ENCODE peak calls at places on chromosomes 6 and 20, in ten cellular contexts. G, U, N, Y, B, W, L, D, Z and I are unnamed samples.

GRCh38 chr6:492816-493414 is 101.4 kb downstream of the IRF4 start:
- DNase-seq in G (no peak), U (no peak), N (no peak), Y (no peak), B (no peak), W (no peak), L (no peak), D (no peak), Z (no peak), I (no peak)

GRCh38 chr6:79420054-79420453 is 117.2 kb downstream of the LCA5 start:
- DNase-seq in G (no peak), U (no peak), N (no peak), Y (no peak), B (no peak), W (no peak), L (peak), D (no peak), Z (no peak), I (no peak)

GRCh38 chr6:36514554-36515456 is 32.5 kb downstream of the STK38 start:
- DNase-seq in G (no peak), U (no peak), N (no peak), Y (no peak), B (no peak), W (no peak), L (no peak), D (no peak), Z (no peak), I (no peak)

GRCh38 chr20:62366370-62367135 is 559 bp downstream of the LAMA5 start:
- DNase-seq in G (no peak), U (no peak), N (no peak), Y (no peak), B (no peak), W (peak), L (no peak), D (no peak), Z (peak), I (no peak)

GRCh38 chr6:24147453-24148153 is 21.6 kb downstream of the NRSN1 start:
- DNase-seq in G (no peak), U (no peak), N (no peak), Y (no peak), B (no peak), W (no peak), L (no peak), D (no peak), Z (no peak), I (no peak)

GRCh38 chr6:26034901-26035300 is 52.3 kb upstream of the HFE start:
- DNase-seq in G (no peak), U (no peak), N (no peak), Y (no peak), B (no peak), W (no peak), L (no peak), D (no peak), Z (no peak), I (no peak)

GRCh38 chr6:114362957-114363356 is 20.1 kb upstream of the HS3ST5 start:
- DNase-seq in G (no peak), U (no peak), N (no peak), Y (no peak), B (no peak), W (peak), L (no peak), D (no peak), Z (no peak), I (no peak)

GRCh38 chr20:56986931-56987720 is 279.3 kb downstream of the BMP7 start:
- DNase-seq in G (no peak), U (no peak), N (no peak), Y (no peak), B (no peak), W (no peak), L (peak), D (no peak), Z (no peak), I (no peak)

GRCh38 chr20:9617940-9618339 is 103.5 kb downstream of the LAMP5 start:
- DNase-seq in G (peak), U (peak), N (peak), Y (peak), B (no peak), W (peak), L (peak), D (peak), Z (no peak), I (peak)

GRCh38 chr6:22146581-22147468 is 150.0 kb downstream of the PRL start:
- DNase-seq in G (no peak), U (no peak), N (no peak), Y (no peak), B (no peak), W (no peak), L (no peak), D (peak), Z (no peak), I (peak)

GRCh38 chr6:163554663-163555062 is 140.1 kb downstream of the QKI start:
- DNase-seq in G (no peak), U (peak), N (peak), Y (peak), B (no peak), W (peak), L (peak), D (peak), Z (peak), I (peak)

GRCh38 chr6:6684365-6684833 is 95.9 kb downstream of the LY86 start:
- DNase-seq in G (no peak), U (no peak), N (no peak), Y (no peak), B (no peak), W (no peak), L (no peak), D (no peak), Z (no peak), I (peak)

GRCh38 chr6:6685249-6685667 is 96.7 kb downstream of the LY86 start:
- DNase-seq in G (no peak), U (no peak), N (no peak), Y (no peak), B (no peak), W (no peak), L (no peak), D (no peak), Z (no peak), I (peak)

GRCh38 chr6:6682225-6682624 is 93.7 kb downstream of the LY86 start:
- DNase-seq in G (no peak), U (no peak), N (no peak), Y (no peak), B (no peak), W (no peak), L (no peak), D (no peak), Z (no peak), I (no peak)

GRCh38 chr6:6686176-6686575 is 97.7 kb downstream of the LY86 start:
- DNase-seq in G (no peak), U (no peak), N (no peak), Y (no peak), B (no peak), W (no peak), L (no peak), D (no peak), Z (no peak), I (no peak)

DNA sequence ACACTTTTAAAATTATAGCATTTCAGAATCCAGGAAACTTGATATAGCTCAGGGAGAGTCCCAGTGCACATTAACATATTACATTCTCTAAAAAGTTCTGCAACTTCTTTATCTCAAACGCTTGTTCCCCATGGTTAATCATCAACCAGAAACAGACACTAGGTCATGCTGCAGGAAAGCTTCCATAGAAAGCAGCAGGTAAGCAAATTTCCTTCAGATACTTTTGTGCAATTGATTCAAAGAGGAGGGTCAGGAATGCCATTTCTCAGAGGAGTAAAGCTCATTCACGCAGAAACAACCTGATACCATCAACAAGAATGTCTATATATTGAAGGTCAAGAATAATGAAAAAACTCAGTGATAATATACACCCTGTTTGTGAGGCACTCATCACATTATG is 95.4 kb downstream of the LY86 start:
- DNase-seq in G (no peak), U (no peak), N (no peak), Y (no peak), B (no peak), W (no peak), L (no peak), D (no peak), Z (no peak), I (no peak)
- H3K4me3 ChIP-seq in G (no peak), U (no peak), N (no peak), Y (no peak), B (no peak), W (no peak), L (no peak), D (no peak), Z (no peak), I (peak)

GRCh38 chr6:17012421-17013225 is 89.2 kb upstream of the STMND1 start:
- DNase-seq in G (no peak), U (peak), N (peak), Y (peak), B (no peak), W (peak), L (peak), D (peak), Z (no peak), I (no peak)
- TF ChIP-seq CTCF in G (no peak), U (peak), N (peak), Y (peak), B (no peak), W (peak), L (peak), D (peak), Z (peak), I (no peak)

DNA sequence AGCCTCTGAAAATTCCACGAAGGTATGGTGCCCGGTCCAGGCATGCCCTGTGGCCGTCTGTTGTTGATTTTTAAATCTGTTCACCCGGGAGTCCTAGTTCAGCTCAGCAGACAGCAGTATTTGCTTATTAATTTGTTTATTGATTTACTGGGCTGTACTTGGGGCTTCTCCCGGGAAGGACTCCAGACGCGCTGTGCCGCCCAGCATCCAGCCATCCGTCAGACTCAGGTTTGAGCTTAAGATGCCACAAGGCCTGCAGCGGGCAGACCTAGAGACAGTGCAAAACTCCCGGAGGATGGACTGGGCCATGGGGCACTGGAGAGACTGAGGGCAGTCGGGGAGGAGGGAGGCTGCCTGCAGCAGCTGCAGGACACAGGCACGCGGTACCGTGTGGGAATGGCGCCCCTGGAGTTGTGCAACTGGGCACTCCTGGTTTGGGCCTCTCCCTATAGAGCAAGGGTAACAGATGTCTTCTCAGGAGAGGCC is 17.3 kb upstream of the CCDC167 start:
- DNase-seq in G (no peak), U (no peak), N (no peak), Y (no peak), B (no peak), W (no peak), L (no peak), D (no peak), Z (no peak), I (peak)
- H3K4me3 ChIP-seq in G (no peak), U (no peak), N (no peak), Y (no peak), B (no peak), W (no peak), L (no peak), D (no peak), Z (no peak), I (peak)

DNA sequence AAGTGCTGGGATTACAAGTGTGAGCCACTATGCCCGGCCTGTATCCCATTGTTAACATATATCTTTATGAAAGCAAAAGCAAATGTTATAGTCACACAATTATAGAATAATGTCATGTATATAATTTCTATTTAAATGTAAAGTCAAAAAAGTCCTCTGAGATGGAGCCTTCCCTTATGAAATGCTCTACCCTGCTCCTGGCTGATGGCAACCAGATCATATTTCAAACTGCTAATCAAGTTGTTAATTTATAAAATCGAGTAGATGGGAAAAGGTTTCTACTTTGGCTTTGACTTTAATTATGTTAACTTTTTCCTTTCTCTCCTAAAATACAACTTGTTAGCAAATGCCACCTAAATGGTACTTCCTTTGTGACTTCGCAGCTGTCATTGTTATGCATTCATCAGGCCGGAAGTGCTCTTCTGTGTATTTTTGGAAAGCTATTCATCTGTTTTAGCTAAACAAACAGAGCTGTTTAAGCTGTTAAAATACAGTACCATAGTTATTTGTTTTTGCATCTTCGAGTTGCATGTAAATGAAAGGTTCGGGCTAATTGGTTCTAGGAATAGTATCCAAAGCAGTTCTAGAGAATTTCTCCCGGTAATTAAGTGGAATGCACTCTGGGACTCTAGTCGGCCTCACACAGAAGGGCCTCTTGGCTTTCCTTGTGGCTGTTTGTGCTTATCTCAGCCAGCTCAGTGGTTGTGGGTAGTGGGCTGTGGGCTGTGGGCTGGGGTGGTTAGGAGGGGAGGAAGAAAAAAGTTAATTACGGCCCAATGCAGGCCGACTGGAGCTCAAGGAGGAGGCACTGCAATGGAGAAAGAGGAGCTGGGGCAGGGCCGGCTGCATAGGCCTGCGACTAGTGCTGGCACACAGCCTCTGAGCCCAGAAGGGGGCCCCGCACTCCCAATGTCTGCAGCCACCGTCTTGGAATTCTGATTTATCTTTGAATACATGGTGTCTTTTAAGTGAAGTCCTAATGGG is 34.8 kb downstream of the SLC35D3 start:
- DNase-seq in G (no peak), U (no peak), N (no peak), Y (no peak), B (no peak), W (peak), L (no peak), D (no peak), Z (no peak), I (no peak)
- TF ChIP-seq CTCF in G (no peak), U (no peak), N (no peak), Y (no peak), B (no peak), W (peak), L (no peak), D (no peak), Z (no peak), I (no peak)

DNA sequence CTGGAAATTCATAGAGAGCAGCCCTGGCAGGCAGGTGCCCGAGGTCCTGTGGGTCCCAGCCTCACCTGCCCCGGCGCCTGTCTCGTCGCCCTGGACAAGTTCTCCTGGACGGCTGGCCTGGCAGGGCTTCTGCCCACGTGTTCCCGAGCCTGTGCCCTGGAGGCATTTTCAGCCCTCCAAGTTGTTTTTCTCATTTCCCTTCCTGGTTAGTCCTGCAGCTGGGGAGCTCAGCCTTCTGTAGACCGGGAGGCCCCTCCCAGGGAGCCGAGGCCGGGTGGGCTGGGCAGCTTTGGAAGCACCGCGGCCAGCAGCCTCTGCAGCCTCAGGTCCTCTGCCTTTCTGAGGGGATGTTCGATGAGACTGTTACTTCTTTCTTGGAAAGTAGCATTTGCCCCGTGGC is 207.3 kb downstream of the SMOC2 start:
- DNase-seq in G (no peak), U (no peak), N (no peak), Y (no peak), B (no peak), W (no peak), L (no peak), D (no peak), Z (no peak), I (no peak)
- H3K4me3 ChIP-seq in G (no peak), U (no peak), N (no peak), Y (no peak), B (no peak), W (no peak), L (no peak), D (no peak), Z (peak), I (no peak)

GRCh38 chr6:31660224-31660997 is at the start of gene C6orf47:
- DNase-seq in G (peak), U (peak), N (peak), Y (peak), B (peak), W (peak), L (peak), D (peak), Z (peak), I (peak)
- TF ChIP-seq CTCF in G (no peak), U (no peak), N (no peak), Y (no peak), B (no peak), W (no peak), L (no peak), D (no peak), Z (peak), I (no peak)

GRCh38 chr6:7087491-7087979 is 20.2 kb upstream of the RREB1 start:
- DNase-seq in G (no peak), U (no peak), N (no peak), Y (no peak), B (no peak), W (no peak), L (no peak), D (no peak), Z (no peak), I (peak)
- H3K4me3 ChIP-seq in G (no peak), U (no peak), N (no peak), Y (no peak), B (no peak), W (no peak), L (no peak), D (no peak), Z (no peak), I (peak)